ENCODE peak calls at places on chromosomes 16 and 17, in five cellular contexts. Q is EL, C is NCI-H446 treated with DMSO at 0.1 percent for 48 hours, F is EH, N is heart right ventricle. Z is an unnamed sample.

GRCh38 chr17:4246674-4247073 is 17.1 kb downstream of the ANKFY1 start:
- DNase-seq in Q (no peak), C (no peak), F (no peak), N (no peak), Z (no peak)

GRCh38 chr16:51538707-51539604 is 387.9 kb upstream of the SALL1 start:
- DNase-seq in Q (peak), C (no peak), F (peak), N (no peak), Z (peak)

GRCh38 chr16:1535391-1536291 is 2.2 kb downstream of the TMEM204 start:
- DNase-seq in Q (no peak), C (no peak), F (peak), N (peak), Z (no peak)

GRCh38 chr16:4404247-4404966 is 12.0 kb downstream of the CORO7 start:
- DNase-seq in Q (no peak), C (no peak), F (peak), N (no peak), Z (no peak)

GRCh38 chr16:50474138-50474537 is 74.1 kb upstream of the NKD1 start:
- DNase-seq in Q (no peak), C (no peak), F (no peak), N (no peak), Z (peak)

GRCh38 chr17:34624767-34625389 is 45.5 kb downstream of the TMEM132E start:
- DNase-seq in Q (no peak), C (no peak), F (no peak), N (no peak), Z (no peak)

GRCh38 chr17:48564200-48565023 is 13.7 kb downstream of the HOXB4 start:
- DNase-seq in Q (no peak), C (no peak), F (no peak), N (no peak), Z (no peak)

GRCh38 chr16:11681977-11682654 is 13.9 kb downstream of the SNN start:
- DNase-seq in Q (no peak), C (no peak), F (no peak), N (no peak), Z (no peak)

GRCh38 chr17:1467898-1468492 is 12.0 kb upstream of the CRK start:
- DNase-seq in Q (no peak), C (no peak), F (no peak), N (no peak), Z (no peak)

GRCh38 chr17:38746893-38747384 is 1.2 kb downstream of the PCGF2 start:
- DNase-seq in Q (no peak), C (no peak), F (no peak), N (no peak), Z (no peak)

GRCh38 chr17:17116406-17116805 is 74.1 kb downstream of the MPRIP start:
- DNase-seq in Q (no peak), C (no peak), F (no peak), N (no peak), Z (no peak)

Z was measured in M059J.